ENCODE peak calls at places on chromosomes 6 and 20, in six cellular contexts. One of them, this sample, is unnamed.

GRCh38 chr6:34148864-34149810 is 3.2 kb upstream of the GRM4 start:
- DNase-seq in esophagus squamous epithelium: no peak
- DNase-seq in lower leg skin: no peak
- DNase-seq in transverse colon: no peak
- DNase-seq in breast epithelium: no peak
- DNase-seq in NB4: no peak
- DNase-seq in this sample: no peak

GRCh38 chr6:166540631-166541331 is 45.7 kb downstream of the RAMACL start:
- DNase-seq in lower leg skin: peak
- DNase-seq in esophagus squamous epithelium: peak
- DNase-seq in breast epithelium: no peak
- DNase-seq in transverse colon: peak
- DNase-seq in NB4: peak
- DNase-seq in this sample: peak

GRCh38 chr6:8180327-8181161 is 78.2 kb upstream of the EEF1E1 start:
- DNase-seq in NB4: peak
- DNase-seq in esophagus squamous epithelium: no peak
- DNase-seq in transverse colon: no peak
- DNase-seq in breast epithelium: no peak
- DNase-seq in lower leg skin: no peak
- DNase-seq in this sample: no peak

GRCh38 chr6:130262008-130262407 is 39.3 kb upstream of the SAMD3 start:
- DNase-seq in esophagus squamous epithelium: no peak
- DNase-seq in NB4: no peak
- DNase-seq in transverse colon: no peak
- DNase-seq in lower leg skin: no peak
- DNase-seq in breast epithelium: no peak
- DNase-seq in this sample: no peak

GRCh38 chr6:45500924-45501816 is 123.4 kb upstream of the SUPT3H start:
- DNase-seq in NB4: no peak
- DNase-seq in lower leg skin: no peak
- DNase-seq in breast epithelium: no peak
- DNase-seq in esophagus squamous epithelium: no peak
- DNase-seq in transverse colon: no peak
- DNase-seq in this sample: no peak

GRCh38 chr20:37339208-37339607 is 6.7 kb upstream of the SRC start:
- DNase-seq in lower leg skin: no peak
- DNase-seq in NB4: no peak
- DNase-seq in breast epithelium: no peak
- DNase-seq in transverse colon: no peak
- DNase-seq in esophagus squamous epithelium: no peak
- DNase-seq in this sample: no peak

GRCh38 chr6:132275253-132275970 is 125.9 kb downstream of the MOXD1 start:
- DNase-seq in esophagus squamous epithelium: no peak
- DNase-seq in lower leg skin: no peak
- DNase-seq in breast epithelium: no peak
- DNase-seq in NB4: no peak
- DNase-seq in transverse colon: no peak
- DNase-seq in this sample: no peak

GRCh38 chr20:50844430-50845100 is 49.7 kb downstream of the BCAS4 start:
- DNase-seq in breast epithelium: peak
- DNase-seq in lower leg skin: no peak
- DNase-seq in esophagus squamous epithelium: no peak
- DNase-seq in transverse colon: no peak
- DNase-seq in NB4: peak
- DNase-seq in this sample: no peak

GRCh38 chr20:48411265-48411664 is 416.5 kb downstream of the PREX1 start:
- DNase-seq in esophagus squamous epithelium: no peak
- DNase-seq in transverse colon: no peak
- DNase-seq in lower leg skin: no peak
- DNase-seq in breast epithelium: no peak
- DNase-seq in NB4: no peak
- DNase-seq in this sample: no peak

GRCh38 chr6:6689413-6690143 is 101.1 kb downstream of the LY86 start:
- DNase-seq in esophagus squamous epithelium: no peak
- DNase-seq in transverse colon: no peak
- DNase-seq in lower leg skin: peak
- DNase-seq in NB4: peak
- DNase-seq in breast epithelium: no peak
- DNase-seq in this sample: no peak

GRCh38 chr6:87742106-87742505 is 40.1 kb upstream of the AKIRIN2 start:
- DNase-seq in lower leg skin: no peak
- DNase-seq in NB4: peak
- DNase-seq in transverse colon: peak
- DNase-seq in esophagus squamous epithelium: no peak
- DNase-seq in breast epithelium: no peak
- DNase-seq in this sample: no peak

GRCh38 chr6:14452567-14453527 is 335.3 kb downstream of the CD83 start:
- DNase-seq in NB4: peak
- DNase-seq in lower leg skin: no peak
- DNase-seq in breast epithelium: no peak
- DNase-seq in esophagus squamous epithelium: no peak
- DNase-seq in transverse colon: no peak
- DNase-seq in this sample: no peak

GRCh38 chr6:6918216-6918983 is 189.4 kb upstream of the RREB1 start:
- DNase-seq in NB4: peak
- DNase-seq in lower leg skin: no peak
- DNase-seq in breast epithelium: no peak
- DNase-seq in transverse colon: no peak
- DNase-seq in esophagus squamous epithelium: no peak
- DNase-seq in this sample: peak

GRCh38 chr20:3818155-3819151 is 1.9 kb upstream of the AP5S1 start:
- DNase-seq in esophagus squamous epithelium: no peak
- DNase-seq in lower leg skin: no peak
- DNase-seq in breast epithelium: peak
- DNase-seq in transverse colon: peak
- DNase-seq in NB4: peak
- DNase-seq in this sample: peak

GRCh38 chr6:143806282-143807102 is 36.6 kb upstream of the LTV1 start:
- DNase-seq in NB4: peak
- DNase-seq in esophagus squamous epithelium: peak
- DNase-seq in breast epithelium: no peak
- DNase-seq in transverse colon: no peak
- DNase-seq in lower leg skin: no peak
- DNase-seq in this sample: no peak

GRCh38 chr6:113694278-113695077 is 162.7 kb upstream of the MARCKS start:
- DNase-seq in esophagus squamous epithelium: no peak
- DNase-seq in NB4: peak
- DNase-seq in lower leg skin: no peak
- DNase-seq in breast epithelium: no peak
- DNase-seq in transverse colon: no peak
- DNase-seq in this sample: no peak

GRCh38 chr6:71294121-71294523 is 5.5 kb downstream of the OGFRL1 start:
- DNase-seq in breast epithelium: no peak
- DNase-seq in lower leg skin: no peak
- DNase-seq in transverse colon: no peak
- DNase-seq in NB4: no peak
- DNase-seq in esophagus squamous epithelium: no peak
- DNase-seq in this sample: no peak

GRCh38 chr6:34273242-34273805 is 24.5 kb upstream of the SMIM29 start:
- DNase-seq in transverse colon: no peak
- DNase-seq in esophagus squamous epithelium: no peak
- DNase-seq in breast epithelium: no peak
- DNase-seq in lower leg skin: no peak
- DNase-seq in NB4: peak
- DNase-seq in this sample: no peak

GRCh38 chr6:164013480-164014208 is 599.1 kb downstream of the QKI start:
- DNase-seq in NB4: no peak
- DNase-seq in esophagus squamous epithelium: no peak
- DNase-seq in breast epithelium: no peak
- DNase-seq in lower leg skin: no peak
- DNase-seq in transverse colon: no peak
- DNase-seq in this sample: no peak

GRCh38 chr20:12166053-12166717 is 248.5 kb downstream of the BTBD3 start:
- DNase-seq in lower leg skin: no peak
- DNase-seq in breast epithelium: peak
- DNase-seq in esophagus squamous epithelium: no peak
- DNase-seq in NB4: peak
- DNase-seq in transverse colon: peak
- DNase-seq in this sample: peak

GRCh38 chr6:100920028-100920427 is 38.9 kb upstream of the ASCC3 start:
- DNase-seq in breast epithelium: no peak
- DNase-seq in lower leg skin: no peak
- DNase-seq in transverse colon: no peak
- DNase-seq in esophagus squamous epithelium: no peak
- DNase-seq in NB4: no peak
- DNase-seq in this sample: no peak
- TF ChIP-seq POLR2A in breast epithelium: no peak
- TF ChIP-seq POLR2A in lower leg skin: no peak
- TF ChIP-seq POLR2A in transverse colon: no peak
- TF ChIP-seq POLR2A in esophagus squamous epithelium: no peak
- TF ChIP-seq POLR2A in NB4: no peak
- TF ChIP-seq POLR2A in this sample: no peak

GRCh38 chr20:17720755-17721154 is 21.0 kb downstream of the BANF2 start:
- DNase-seq in transverse colon: no peak
- DNase-seq in NB4: no peak
- DNase-seq in breast epithelium: no peak
- DNase-seq in esophagus squamous epithelium: no peak
- DNase-seq in lower leg skin: no peak
- DNase-seq in this sample: no peak

GRCh38 chr20:17722493-17723300 is 22.9 kb downstream of the BANF2 start:
- DNase-seq in breast epithelium: no peak
- DNase-seq in transverse colon: no peak
- DNase-seq in esophagus squamous epithelium: no peak
- DNase-seq in NB4: no peak
- DNase-seq in lower leg skin: no peak
- DNase-seq in this sample: no peak

GRCh38 chr20:17725094-17725835 is 25.5 kb downstream of the BANF2 start:
- DNase-seq in breast epithelium: no peak
- DNase-seq in NB4: no peak
- DNase-seq in lower leg skin: no peak
- DNase-seq in esophagus squamous epithelium: no peak
- DNase-seq in transverse colon: no peak
- DNase-seq in this sample: no peak

GRCh38 chr20:17723301-17723691 is 23.5 kb downstream of the BANF2 start:
- DNase-seq in esophagus squamous epithelium: no peak
- DNase-seq in lower leg skin: no peak
- DNase-seq in NB4: no peak
- DNase-seq in breast epithelium: no peak
- DNase-seq in transverse colon: no peak
- DNase-seq in this sample: no peak

DNA sequence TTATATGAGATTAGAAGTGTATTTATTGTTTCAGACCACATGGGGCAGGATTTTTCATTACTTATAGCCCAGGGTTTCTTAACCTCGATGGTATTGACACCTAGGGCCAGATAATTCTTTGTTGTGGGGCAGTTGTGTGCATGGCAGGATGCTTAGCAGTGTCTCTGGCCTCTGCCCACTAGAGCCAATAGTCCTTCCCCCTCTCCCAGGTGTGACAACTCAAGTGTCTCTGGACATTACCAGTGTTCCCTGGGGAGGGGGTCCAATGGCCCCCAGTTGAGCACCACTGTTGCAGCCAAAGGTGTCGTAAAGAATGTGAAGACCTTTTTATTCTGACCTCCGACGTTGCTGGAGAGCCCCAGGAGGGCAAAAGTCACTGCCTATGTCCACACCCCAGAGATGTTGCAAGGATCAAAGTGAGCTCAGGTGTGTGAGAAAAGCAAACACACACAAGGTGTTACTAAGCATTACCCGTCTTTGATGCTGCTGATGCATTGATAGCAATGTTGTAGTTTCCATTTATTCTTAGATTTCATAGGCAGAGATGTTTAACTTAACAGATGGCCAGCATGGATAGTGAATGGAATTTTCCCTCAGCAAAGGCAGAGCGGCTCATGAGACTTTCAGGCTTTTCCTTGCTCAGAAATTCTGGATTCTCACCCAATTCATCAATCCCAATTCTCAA is 22.2 kb downstream of the BANF2 start:
- DNase-seq in NB4: no peak
- DNase-seq in esophagus squamous epithelium: no peak
- DNase-seq in transverse colon: peak
- DNase-seq in lower leg skin: no peak
- DNase-seq in breast epithelium: no peak
- DNase-seq in this sample: no peak
- TF ChIP-seq CTCF in NB4: no peak
- TF ChIP-seq CTCF in esophagus squamous epithelium: no peak
- TF ChIP-seq CTCF in transverse colon: no peak
- TF ChIP-seq CTCF in lower leg skin: no peak
- TF ChIP-seq CTCF in breast epithelium: no peak
- TF ChIP-seq CTCF in this sample: no peak

DNA sequence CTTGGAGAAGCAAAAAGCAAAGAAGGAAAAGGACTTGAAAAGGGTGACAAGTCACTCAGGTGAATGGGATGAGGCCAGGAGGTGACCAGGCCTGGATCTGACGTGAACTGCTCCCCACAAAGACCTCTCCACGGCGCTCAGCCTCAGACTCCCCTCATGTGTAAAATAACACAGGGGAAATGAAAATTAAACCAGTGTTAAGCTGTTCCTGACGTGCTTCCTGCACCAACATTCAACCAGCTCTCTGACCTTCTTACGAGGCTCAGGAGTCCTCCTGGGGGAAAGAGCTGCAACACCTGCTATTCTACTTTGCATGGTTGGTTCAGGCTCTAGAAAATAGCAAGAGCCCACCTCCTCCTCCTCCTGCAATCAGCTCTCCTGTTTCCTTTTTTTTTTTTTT is 256.7 kb downstream of the ATXN1 start:
- DNase-seq in esophagus squamous epithelium: no peak
- DNase-seq in lower leg skin: no peak
- DNase-seq in breast epithelium: no peak
- DNase-seq in transverse colon: no peak
- DNase-seq in NB4: peak
- DNase-seq in this sample: no peak
- H3K4me3 ChIP-seq in esophagus squamous epithelium: no peak
- H3K4me3 ChIP-seq in lower leg skin: no peak
- H3K4me3 ChIP-seq in breast epithelium: no peak
- H3K4me3 ChIP-seq in transverse colon: no peak
- H3K4me3 ChIP-seq in NB4: no peak
- H3K4me3 ChIP-seq in this sample: no peak

GRCh38 chr6:2802521-2803060 is 37.4 kb downstream of the WRNIP1 start:
- DNase-seq in lower leg skin: no peak
- DNase-seq in esophagus squamous epithelium: no peak
- DNase-seq in NB4: no peak
- DNase-seq in breast epithelium: no peak
- DNase-seq in transverse colon: no peak
- DNase-seq in this sample: no peak
- TF ChIP-seq POLR2A in lower leg skin: no peak
- TF ChIP-seq POLR2A in esophagus squamous epithelium: no peak
- TF ChIP-seq POLR2A in NB4: no peak
- TF ChIP-seq POLR2A in breast epithelium: no peak
- TF ChIP-seq POLR2A in transverse colon: no peak
- TF ChIP-seq POLR2A in this sample: no peak

GRCh38 chr6:160382946-160383345 is 34.8 kb downstream of the SLC22A3 start:
- DNase-seq in esophagus squamous epithelium: no peak
- DNase-seq in breast epithelium: no peak
- DNase-seq in NB4: no peak
- DNase-seq in lower leg skin: no peak
- DNase-seq in transverse colon: no peak
- DNase-seq in this sample: no peak

GRCh38 chr6:160388922-160389321 is 40.7 kb downstream of the SLC22A3 start:
- DNase-seq in breast epithelium: no peak
- DNase-seq in transverse colon: no peak
- DNase-seq in NB4: no peak
- DNase-seq in esophagus squamous epithelium: no peak
- DNase-seq in lower leg skin: no peak
- DNase-seq in this sample: no peak

GRCh38 chr6:160391419-160392116 is 43.4 kb downstream of the SLC22A3 start:
- DNase-seq in lower leg skin: no peak
- DNase-seq in transverse colon: peak
- DNase-seq in NB4: no peak
- DNase-seq in breast epithelium: no peak
- DNase-seq in esophagus squamous epithelium: no peak
- DNase-seq in this sample: peak

GRCh38 chr6:160387887-160388286 is 39.7 kb downstream of the SLC22A3 start:
- DNase-seq in lower leg skin: no peak
- DNase-seq in NB4: no peak
- DNase-seq in breast epithelium: no peak
- DNase-seq in esophagus squamous epithelium: no peak
- DNase-seq in transverse colon: no peak
- DNase-seq in this sample: no peak

GRCh38 chr6:160386869-160387518 is 38.8 kb downstream of the SLC22A3 start:
- DNase-seq in lower leg skin: no peak
- DNase-seq in NB4: no peak
- DNase-seq in esophagus squamous epithelium: no peak
- DNase-seq in transverse colon: peak
- DNase-seq in breast epithelium: peak
- DNase-seq in this sample: peak
- TF ChIP-seq CTCF in lower leg skin: no peak
- TF ChIP-seq CTCF in NB4: no peak
- TF ChIP-seq CTCF in esophagus squamous epithelium: peak
- TF ChIP-seq CTCF in transverse colon: no peak
- TF ChIP-seq CTCF in breast epithelium: no peak
- TF ChIP-seq CTCF in this sample: peak